ENCODE peak calls at places on chromosomes 1 and 21, in five cellular contexts. Z is A549, U is HCT116, K is mammary epithelial cell, P is OCI-LY7. N is an unnamed sample.

GRCh38 chr1:235888119-235888643 is 21.5 kb upstream of the LYST start:
- DNase-seq in Z (no peak), K (no peak), U (no peak), P (no peak), N (no peak)

GRCh38 chr1:36925251-36925650 is 109.1 kb downstream of the GRIK3 start:
- DNase-seq in U (no peak), P (no peak), Z (no peak), K (no peak), N (no peak)

GRCh38 chr1:4273747-4274146 is 373.7 kb upstream of the C1orf174 start:
- DNase-seq in P (no peak), U (no peak), Z (no peak), K (no peak), N (no peak)

GRCh38 chr1:214282696-214283225 is 1.8 kb downstream of the SMYD2 start:
- DNase-seq in U (no peak), K (peak), P (no peak), Z (no peak), N (no peak)

GRCh38 chr1:183029591-183030000 is 6.4 kb downstream of the LAMC1 start:
- DNase-seq in Z (no peak), U (no peak), K (peak), P (no peak), N (peak)

GRCh38 chr1:33317946-33318345 is 3.0 kb downstream of the A3GALT2 start:
- DNase-seq in U (no peak), Z (no peak), K (no peak), P (no peak), N (no peak)

GRCh38 chr1:205750683-205751651 is 985 bp upstream of the NUCKS1 start:
- DNase-seq in Z (no peak), P (no peak), U (peak), K (no peak), N (no peak)

GRCh38 chr1:216015116-216015515 is 408.1 kb downstream of the USH2A start:
- DNase-seq in Z (no peak), K (no peak), U (no peak), P (no peak), N (no peak)

GRCh38 chr21:16082038-16082816 is 352.4 kb downstream of the USP25 start:
- DNase-seq in P (peak), K (no peak), Z (no peak), U (no peak), N (no peak)

GRCh38 chr1:119266386-119266785 is 102.2 kb upstream of the HAO2 start:
- DNase-seq in U (no peak), K (no peak), Z (no peak), P (no peak), N (no peak)

GRCh38 chr1:19096036-19096833 is 113.8 kb downstream of the UBR4 start:
- DNase-seq in P (no peak), K (peak), Z (peak), U (peak), N (no peak)

GRCh38 chr1:73824065-73824464 is 373.9 kb downstream of the LRRIQ3 start:
- DNase-seq in P (no peak), U (no peak), Z (no peak), K (no peak), N (no peak)

GRCh38 chr1:12537294-12537693 is 80.7 kb downstream of the DHRS3 start:
- DNase-seq in Z (no peak), K (no peak), U (no peak), P (no peak), N (no peak)

GRCh38 chr1:2802421-2802961 is 998 bp upstream of the TTC34 start:
- DNase-seq in Z (no peak), P (no peak), U (no peak), K (no peak), N (no peak)

GRCh38 chr21:26845066-26845749 is at the start of gene ADAMTS1:
- DNase-seq in K (peak), U (no peak), P (no peak), Z (no peak), N (no peak)

GRCh38 chr1:59404725-59405124 is 107.8 kb downstream of the FGGY start:
- DNase-seq in Z (no peak), U (no peak), K (no peak), P (no peak), N (no peak)

GRCh38 chr1:27005648-27006496 is 6.8 kb downstream of the TENT5B start:
- DNase-seq in P (no peak), U (no peak), Z (no peak), K (no peak), N (no peak)

GRCh38 chr1:185961664-185962063 is 227.5 kb downstream of the HMCN1 start:
- DNase-seq in P (no peak), Z (no peak), U (no peak), K (peak), N (no peak)

GRCh38 chr21:37687001-37687400 is 229.3 kb downstream of the KCNJ6 start:
- DNase-seq in P (no peak), Z (no peak), K (no peak), U (no peak), N (no peak)

GRCh38 chr1:214990619-214991018 is 91.9 kb upstream of the KCNK2 start:
- DNase-seq in Z (no peak), K (peak), U (no peak), P (no peak), N (peak)

GRCh38 chr1:20616468-20617156 is 16.6 kb upstream of the PINK1 start:
- DNase-seq in Z (no peak), K (no peak), U (no peak), P (no peak), N (no peak)

GRCh38 chr1:179327679-179328078 is 34.1 kb downstream of the SOAT1 start:
- DNase-seq in P (no peak), U (no peak), K (no peak), Z (no peak), N (no peak)

GRCh38 chr1:94532077-94532476 is 9.5 kb downstream of the F3 start:
- DNase-seq in K (peak), U (no peak), P (no peak), Z (no peak), N (no peak)

GRCh38 chr1:200873116-200873670 is 412 bp downstream of the GPR25 start:
- DNase-seq in K (no peak), Z (no peak), P (no peak), U (no peak), N (no peak)

GRCh38 chr21:29208666-29209059 is 78.2 kb downstream of the MAP3K7CL start:
- DNase-seq in U (no peak), P (no peak), Z (no peak), K (no peak), N (no peak)

GRCh38 chr1:155064109-155064812 is 721 bp downstream of the EFNA4 start:
- DNase-seq in Z (no peak), K (no peak), U (no peak), P (peak), N (no peak)

GRCh38 chr1:172698224-172698623 is 39.3 kb downstream of the FASLG start:
- DNase-seq in Z (no peak), P (no peak), U (no peak), K (peak), N (no peak)

GRCh38 chr1:164611754-164612642 is 53.0 kb downstream of the PBX1 start:
- DNase-seq in Z (peak), K (peak), U (peak), P (no peak), N (no peak)

GRCh38 chr1:155320661-155321576 is at the start of gene RUSC1:
- DNase-seq in P (peak), U (no peak), K (no peak), Z (no peak), N (no peak)

GRCh38 chr1:229952135-229952534 is 114.9 kb upstream of the GALNT2 start:
- DNase-seq in U (no peak), K (peak), P (no peak), Z (no peak), N (no peak)

GRCh38 chr1:190373705-190374336 is 103.8 kb downstream of the BRINP3 start:
- DNase-seq in K (peak), U (peak), Z (no peak), P (peak), N (no peak)

GRCh38 chr21:37574316-37574715 is 207.7 kb downstream of the DYRK1A start:
- DNase-seq in U (no peak), Z (no peak), P (no peak), K (no peak), N (no peak)

GRCh38 chr1:166167395-166167922 is 658 bp upstream of the FAM78B start:
- DNase-seq in K (no peak), P (no peak), Z (no peak), U (no peak), N (no peak)

GRCh38 chr1:182280521-182280920 is 111.1 kb downstream of the GLUL start:
- DNase-seq in P (no peak), K (no peak), U (no peak), Z (no peak), N (no peak)

GRCh38 chr1:244106173-244106572 is 55.1 kb downstream of the ZBTB18 start:
- DNase-seq in P (no peak), U (no peak), Z (no peak), K (no peak), N (no peak)

GRCh38 chr1:102970496-102971078 is 137.7 kb downstream of the COL11A1 start:
- DNase-seq in Z (peak), U (peak), K (peak), P (peak), N (no peak)

GRCh38 chr1:165408518-165408917 is 36.4 kb downstream of the RXRG start:
- DNase-seq in U (peak), Z (peak), P (no peak), K (peak), N (no peak)

DNA sequence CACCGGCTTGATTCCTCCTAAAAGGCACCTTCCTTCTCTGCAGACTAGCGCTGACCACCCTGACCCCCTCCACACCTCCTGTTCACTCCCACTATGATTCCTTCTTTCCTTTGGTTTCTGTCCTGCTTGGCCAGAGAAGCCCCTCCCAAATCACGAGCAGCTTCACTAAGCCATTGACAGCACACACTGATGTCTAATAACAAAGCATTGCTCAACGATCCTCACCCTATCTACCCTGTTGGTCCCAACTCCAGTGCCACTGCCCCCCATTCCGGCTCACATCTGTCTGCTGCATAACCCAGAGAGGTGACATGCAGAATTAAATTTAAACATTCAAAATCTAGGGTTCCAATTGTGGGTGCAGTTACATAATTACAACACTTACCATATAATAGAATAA is 237.0 kb downstream of the TTLL7 start:
- DNase-seq in K (no peak), U (no peak), Z (no peak), P (peak), N (no peak)
- H3K27ac ChIP-seq in K (no peak), U (no peak), Z (no peak), P (peak), N (no peak)

GRCh38 chr1:23417570-23417969 is 7.0 kb downstream of the TCEA3 start:
- DNase-seq in K (no peak), P (no peak), U (no peak), Z (no peak), N (no peak)
- H3K4me2 ChIP-seq in K (no peak), P (no peak), U (no peak), Z (no peak), N (no peak)

GRCh38 chr1:162633327-162633762 is 1.1 kb downstream of the DDR2 start:
- DNase-seq in U (no peak), Z (no peak), P (no peak), K (no peak), N (no peak)
- H3K27ac ChIP-seq in U (no peak), Z (no peak), P (no peak), K (no peak), N (no peak)

GRCh38 chr1:17569200-17570139 is 30.0 kb downstream of the ARHGEF10L start:
- DNase-seq in K (peak), P (no peak), Z (no peak), U (peak), N (no peak)
- H3K4me2 ChIP-seq in K (peak), P (no peak), Z (peak), U (peak), N (peak)

GRCh38 chr21:43824883-43825609 is 35.7 kb downstream of the RRP1 start:
- DNase-seq in P (no peak), Z (no peak), U (no peak), K (no peak), N (no peak)
- H3K27ac ChIP-seq in P (no peak), Z (no peak), U (no peak), K (no peak), N (no peak)

GRCh38 chr1:171655215-171656116 is 3.0 kb upstream of the MYOC start:
- DNase-seq in K (no peak), Z (peak), U (peak), P (peak), N (no peak)
- H3K4me2 ChIP-seq in K (no peak), Z (peak), U (peak), P (peak), N (no peak)

GRCh38 chr1:66000033-66000637 is 207.4 kb downstream of the PDE4B start:
- DNase-seq in K (no peak), Z (no peak), U (no peak), P (no peak), N (no peak)

GRCh38 chr1:65995928-65996327 is 203.2 kb downstream of the PDE4B start:
- DNase-seq in K (no peak), P (no peak), U (no peak), Z (no peak), N (no peak)

GRCh38 chr1:65995326-65995725 is 202.6 kb downstream of the PDE4B start:
- DNase-seq in U (no peak), K (no peak), Z (no peak), P (no peak), N (no peak)

GRCh38 chr1:65998763-65999583 is 206.3 kb downstream of the PDE4B start:
- DNase-seq in Z (no peak), P (no peak), U (no peak), K (no peak), N (no peak)

GRCh38 chr1:65997693-65998092 is 205.0 kb downstream of the PDE4B start:
- DNase-seq in U (no peak), P (no peak), Z (no peak), K (no peak), N (no peak)
- H3K27ac ChIP-seq in U (no peak), P (no peak), Z (peak), K (no peak), N (no peak)

N was measured in keratinocyte.